ENCODE peak calls at places on chromosomes 13 and 19, in seven cellular contexts. Q is AG09319; I is nucleus accumbens; F is NCI-H2029; P is PC-3; U is stimulated activated CD8-positive, alpha-beta memory T cell treated with anti-CD3 and anti-CD28 coated beads, Interleukin-4, amount 100 ng/mL, for 1 hour; E is natural killer cell. M is an unnamed sample.

GRCh38 chr13:98752111-98752941 is at the start of gene SLC15A1:
- DNase-seq in Q (no peak), I (no peak), F (no peak), P (no peak), U (no peak), E (no peak), M (peak)

GRCh38 chr19:19259741-19260140 is 13.4 kb downstream of the TM6SF2 start:
- DNase-seq in Q (no peak), I (no peak), F (no peak), P (peak), U (no peak), E (no peak), M (peak)

GRCh38 chr19:48926909-48927308 is 6.6 kb upstream of the DHDH start:
- DNase-seq in Q (peak), I (no peak), F (no peak), P (peak), U (no peak), E (no peak), M (peak)

GRCh38 chr19:16657384-16657783 is 2.6 kb downstream of the SMIM7 start:
- DNase-seq in Q (no peak), I (no peak), F (no peak), P (no peak), U (no peak), E (no peak), M (no peak)

GRCh38 chr13:105220063-105220462 is 1315.4 kb downstream of the EFNB2 start:
- DNase-seq in Q (no peak), I (no peak), F (no peak), P (no peak), U (no peak), E (no peak), M (peak)

GRCh38 chr19:44777715-44778347 is at the start of gene CBLC:
- DNase-seq in Q (no peak), I (no peak), F (peak), P (peak), U (no peak), E (no peak), M (peak)

GRCh38 chr13:97274782-97275252 is 52.7 kb downstream of the MBNL2 start:
- DNase-seq in Q (no peak), I (no peak), F (no peak), P (peak), U (no peak), E (no peak), M (peak)

GRCh38 chr13:112102243-112102642 is 35.3 kb downstream of the SOX1 start:
- DNase-seq in Q (no peak), I (no peak), F (no peak), P (peak), U (no peak), E (no peak), M (peak)

GRCh38 chr13:93146584-93147292 is 79.9 kb upstream of the GPC6 start:
- DNase-seq in Q (no peak), I (no peak), F (no peak), P (peak), U (no peak), E (no peak), M (peak)

M was measured in astrocyte of the hippocampus.